ENCODE peak calls at places on chromosome 17, in five cellular contexts. P is cardiac muscle cell, V is colonic mucosa, U is glutamatergic neuron, C is HFFc6. Y is an unnamed sample.
A peak's percentile ranks its signal among the peaks of the same experiment; 100 is the strongest.

GRCh38 chr17:42512733-42513251 is 23.2 kb upstream of the NAGLU start:
- DNase-seq in C (no peak), U (no peak), V (no peak), P (peak; percentile 46), Y (peak; percentile 87)

GRCh38 chr17:2244545-2245525 is 58.8 kb downstream of the SMG6 start:
- DNase-seq in P (peak; percentile 92), C (peak; percentile 84), U (peak; percentile 87), V (peak; percentile 85), Y (peak; percentile 79)

GRCh38 chr17:35801583-35802224 is 6.3 kb upstream of the MMP28 start:
- DNase-seq in P (peak; percentile 93), U (peak; percentile 24), C (no peak), V (peak; percentile 81), Y (no peak)

GRCh38 chr17:13537871-13538643 is 63.7 kb downstream of the HS3ST3A1 start:
- DNase-seq in V (no peak), C (no peak), P (no peak), U (no peak), Y (no peak)

GRCh38 chr17:19986941-19987714 is 9.5 kb upstream of the AKAP10 start:
- DNase-seq in U (no peak), C (no peak), P (no peak), V (no peak), Y (no peak)

GRCh38 chr17:787641-788221 is 5.6 kb downstream of the MRM3 start:
- DNase-seq in V (no peak), P (no peak), U (no peak), C (no peak), Y (no peak)

GRCh38 chr17:48333034-48333491 is 97.0 kb downstream of the SKAP1 start:
- DNase-seq in C (no peak), P (peak; percentile 10), U (no peak), V (no peak), Y (no peak)

GRCh38 chr17:14015286-14015685 is 54.0 kb upstream of the COX10 start:
- DNase-seq in P (no peak), U (no peak), V (no peak), C (no peak), Y (no peak)

GRCh38 chr17:15247891-15248529 is 17.1 kb downstream of the PMP22 start:
- DNase-seq in V (peak; percentile 13), P (no peak), C (no peak), U (no peak), Y (no peak)

GRCh38 chr17:63919311-63919723 is 678 bp upstream of the GH1 start:
- DNase-seq in P (peak; percentile 73), C (peak; percentile 28), U (peak; percentile 55), V (peak; percentile 65), Y (peak; percentile 88)

GRCh38 chr17:40550608-40551007 is 14.7 kb downstream of the CCR7 start:
- DNase-seq in V (peak; percentile 23), P (peak; percentile 96), C (peak; percentile 44), U (no peak), Y (peak; percentile 24)

GRCh38 chr17:83077411-83077810 is 2.0 kb upstream of the METRNL start:
- DNase-seq in U (no peak), C (no peak), V (no peak), P (no peak), Y (no peak)

GRCh38 chr17:38747385-38748328 is 479 bp downstream of the PCGF2 start:
- DNase-seq in V (peak; percentile 71), C (no peak), P (peak; percentile 48), U (peak; percentile 67), Y (peak; percentile 80)

GRCh38 chr17:79393358-79394038 is 217.4 kb downstream of the RBFOX3 start:
- DNase-seq in P (peak; percentile 80), V (peak; percentile 76), C (peak; percentile 52), U (peak; percentile 96), Y (peak; percentile 88)

GRCh38 chr17:82696916-82697807 is 1.3 kb downstream of the RAB40B start:
- DNase-seq in U (peak; percentile 33), P (no peak), C (no peak), V (no peak), Y (peak; percentile 70)

GRCh38 chr17:56786989-56787482 is 46.7 kb downstream of the C17orf67 start:
- DNase-seq in U (no peak), V (no peak), C (peak; percentile 97), P (peak; percentile 84), Y (no peak)

GRCh38 chr17:55086635-55087058 is 118.1 kb downstream of the STXBP4 start:
- DNase-seq in V (no peak), P (peak; percentile 89), U (no peak), C (peak; percentile 88), Y (no peak)

GRCh38 chr17:31820691-31821435 is 38.2 kb downstream of the COPRS start:
- DNase-seq in V (no peak), C (no peak), U (no peak), P (no peak), Y (no peak)

GRCh38 chr17:45782889-45783592 is 1.1 kb upstream of the CRHR1 start:
- DNase-seq in V (no peak), U (peak; percentile 87), P (peak; percentile 25), C (no peak), Y (peak; percentile 71)

GRCh38 chr17:73323622-73324455 is 12.0 kb upstream of the CDC42EP4 start:
- DNase-seq in P (peak; percentile 72), U (no peak), V (no peak), C (peak; percentile 24), Y (no peak)

GRCh38 chr17:81111066-81111465 is 54.2 kb upstream of the PVALEF start:
- DNase-seq in U (no peak), C (no peak), V (no peak), P (no peak), Y (no peak)

GRCh38 chr17:55266051-55266957 is 1.5 kb downstream of the HLF start:
- DNase-seq in P (no peak), C (no peak), U (no peak), V (no peak), Y (no peak)

GRCh38 chr17:45640141-45640850 is 143.8 kb upstream of the CRHR1 start:
- DNase-seq in P (peak; percentile 86), C (peak; percentile 49), U (peak; percentile 91), V (peak; percentile 62), Y (peak; percentile 76)

GRCh38 chr17:10527419-10527818 is 9.1 kb upstream of the MYH1 start:
- DNase-seq in P (no peak), U (no peak), V (no peak), C (no peak), Y (no peak)

GRCh38 chr17:28426081-28426519 is 20.1 kb upstream of the SLC46A1 start:
- DNase-seq in V (no peak), P (peak; percentile 10), U (peak; percentile 49), C (no peak), Y (no peak)

GRCh38 chr17:74702132-74702876 is 10.4 kb downstream of the CD300LF start:
- DNase-seq in U (no peak), V (no peak), P (no peak), C (no peak), Y (no peak)

GRCh38 chr17:65332375-65332774 is 195.2 kb downstream of the RGS9 start:
- DNase-seq in P (peak; percentile 42), V (no peak), C (peak; percentile 55), U (no peak), Y (no peak)

GRCh38 chr17:7215652-7216139 is 3.9 kb downstream of the DLG4 start:
- DNase-seq in V (no peak), P (no peak), U (no peak), C (no peak), Y (no peak)

GRCh38 chr17:4232168-4232813 is 31.5 kb downstream of the ANKFY1 start:
- DNase-seq in P (peak; percentile 76), C (peak; percentile 35), V (no peak), U (no peak), Y (no peak)

DNA sequence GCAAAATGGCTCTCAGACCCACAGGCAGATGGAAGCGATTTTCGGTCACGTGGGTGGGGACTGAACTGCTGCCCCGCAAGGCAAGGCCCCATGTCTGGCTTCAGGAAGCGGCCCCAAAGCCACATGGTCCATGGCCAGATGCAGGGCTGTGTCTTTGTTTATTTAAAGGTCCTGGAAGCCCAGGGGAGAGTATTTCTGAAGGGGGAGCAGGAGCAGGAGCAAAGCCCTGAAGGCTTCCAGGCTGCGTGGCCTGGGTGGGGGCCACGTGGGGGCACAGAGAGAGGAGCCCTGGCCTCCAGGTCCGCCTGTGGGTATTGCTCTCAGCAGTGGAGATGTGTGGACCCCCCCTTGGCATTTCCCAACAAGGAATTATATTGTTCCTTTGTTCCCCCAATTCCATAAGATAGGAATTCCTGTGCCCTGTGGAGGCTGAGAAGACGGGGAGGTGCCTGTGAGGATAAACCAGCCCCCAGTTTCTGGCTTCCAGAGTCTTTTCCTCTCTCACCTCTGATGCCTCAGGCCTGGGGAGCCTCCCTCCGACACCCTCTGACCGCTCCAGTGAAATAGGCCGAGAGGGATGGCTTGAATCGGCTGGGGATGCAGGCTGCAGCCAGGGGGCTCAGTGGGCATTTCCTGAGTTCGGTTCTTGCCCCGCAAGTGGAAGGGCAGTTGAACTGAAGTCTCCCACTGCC is 339.2 kb downstream of the SEC14L1 start:
- DNase-seq in U (peak; percentile 78), V (no peak), C (no peak), P (no peak), Y (no peak)
- TF ChIP-seq CTCF in U (no peak), V (no peak), C (no peak), P (no peak), Y (no peak)

GRCh38 chr17:8630802-8631553 is 453 bp upstream of the MYH10 start:
- DNase-seq in C (peak; percentile 100), V (peak; percentile 98), U (peak; percentile 99), P (peak; percentile 100), Y (peak; percentile 99)
- TF ChIP-seq CTCF in C (peak; percentile 57), V (no peak), U (peak; percentile 31), P (no peak), Y (peak; percentile 6)

DNA sequence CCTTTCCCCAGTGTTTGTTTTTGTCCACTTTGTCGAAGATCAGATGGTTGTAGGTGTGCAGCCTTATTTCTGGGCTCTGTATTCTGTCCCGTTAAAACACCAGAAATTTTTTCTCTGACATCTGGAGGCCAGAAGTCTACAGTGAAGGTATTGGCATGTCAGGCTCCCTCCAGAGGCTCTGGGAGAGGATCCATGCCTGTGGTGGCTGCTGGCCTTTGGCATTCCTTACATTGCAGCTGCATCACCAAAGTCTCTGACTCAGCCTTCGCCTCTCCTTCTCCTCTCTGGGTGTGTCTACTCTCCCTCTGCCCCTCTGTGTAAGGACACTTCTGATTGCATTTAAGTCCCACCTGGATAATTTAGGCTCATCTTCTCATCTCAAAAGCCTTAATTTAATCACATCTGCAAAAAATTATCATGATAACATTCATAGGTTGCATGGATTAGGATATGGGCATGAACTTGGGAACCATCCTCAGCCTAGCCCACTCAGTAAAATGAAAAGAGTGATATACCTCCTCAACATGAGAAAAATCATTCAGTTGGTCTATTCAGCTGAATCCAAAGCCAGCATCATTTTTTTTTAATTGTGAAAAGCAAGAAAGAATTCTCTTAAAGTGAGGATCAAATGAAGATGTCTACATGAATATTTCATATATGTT is 78.0 kb downstream of the MAP2K6 start:
- DNase-seq in P (peak; percentile 43), V (no peak), U (no peak), C (peak; percentile 81), Y (no peak)
- TF ChIP-seq CTCF in P (no peak), V (no peak), U (no peak), C (no peak), Y (no peak)

GRCh38 chr17:50149425-50150353 is 788 bp downstream of the PPP1R9B start:
- DNase-seq in U (peak; percentile 63), C (no peak), P (peak; percentile 64), V (no peak), Y (no peak)

GRCh38 chr17:50147841-50148225 is 2.6 kb downstream of the PPP1R9B start:
- DNase-seq in U (no peak), P (peak; percentile 56), C (no peak), V (no peak), Y (no peak)

GRCh38 chr17:50149099-50149424 is 1.4 kb downstream of the PPP1R9B start:
- DNase-seq in P (no peak), V (no peak), C (no peak), U (no peak), Y (no peak)

GRCh38 chr17:50146927-50147640 is 3.4 kb downstream of the PPP1R9B start:
- DNase-seq in U (no peak), C (no peak), V (no peak), P (no peak), Y (peak; percentile 62)

GRCh38 chr17:50148226-50149098 is 2.0 kb downstream of the PPP1R9B start:
- DNase-seq in P (peak; percentile 47), C (no peak), V (peak; percentile 79), U (peak; percentile 54), Y (peak; percentile 85)
- TF ChIP-seq CTCF in P (peak; percentile 35), C (peak; percentile 53), V (no peak), U (no peak), Y (no peak)